ENCODE peak calls at places on chromosomes 13 and 19, in four cellular contexts. A is stimulated activated CD4-positive, alpha-beta T cell treated with anti-CD3 and anti-CD28 coated beads, TNF-alpha, amount 100 ng/mL, for 1 hour; V is M059J; R is NCI-H510A. H is an unnamed sample.

GRCh38 chr13:109595466-109595865 is 190.9 kb downstream of the IRS2 start:
- DNase-seq in A (no peak), V (no peak), R (no peak), H (no peak)

GRCh38 chr19:18437481-18438330 is at the start of gene ISYNA1:
- DNase-seq in A (no peak), V (no peak), R (no peak), H (no peak)

GRCh38 chr13:98416408-98416807 is 160.5 kb downstream of the STK24 start:
- DNase-seq in R (peak; percentile 91), A (no peak), V (no peak), H (no peak)

GRCh38 chr19:40298026-40298425 is 12.9 kb upstream of the AKT2 start:
- DNase-seq in R (no peak), V (no peak), A (no peak), H (no peak)

GRCh38 chr19:33795370-33796163 is 1.1 kb upstream of the KCTD15 start:
- DNase-seq in A (peak; percentile 49), R (peak; percentile 77), V (peak; percentile 90), H (no peak)

GRCh38 chr19:18292460-18292809 is 11.0 kb upstream of the JUND start:
- DNase-seq in V (no peak), A (no peak), R (no peak), H (no peak)

GRCh38 chr13:44576396-44577235 is 486 bp upstream of the TSC22D1 start:
- DNase-seq in A (peak; percentile 34), R (no peak), V (no peak), H (no peak)

GRCh38 chr13:29498426-29499040 is 97.0 kb downstream of the SLC7A1 start:
- DNase-seq in V (no peak), R (no peak), A (no peak), H (no peak)

GRCh38 chr19:29923653-29924052 is 18.4 kb upstream of the URI1 start:
- DNase-seq in R (no peak), V (peak; percentile 7), A (no peak), H (no peak)

GRCh38 chr19:39430675-39431593 is 4.8 kb downstream of the RPS16 start:
- DNase-seq in V (peak; percentile 92), A (no peak), R (peak; percentile 34), H (peak; percentile 88)

GRCh38 chr13:28557725-28558124 is 62.8 kb upstream of the FLT1 start:
- DNase-seq in V (no peak), A (no peak), R (no peak), H (no peak)

GRCh38 chr19:6737873-6738725 is 719 bp upstream of the GPR108 start:
- DNase-seq in R (peak; percentile 99), V (peak; percentile 81), A (peak; percentile 58), H (peak; percentile 44)

GRCh38 chr19:41407271-41407670 is 9.7 kb downstream of the BCKDHA start:
- DNase-seq in V (no peak), A (no peak), R (no peak), H (peak; percentile 71)

GRCh38 chr19:57437931-57438330 is 2.8 kb downstream of the ZNF749 start:
- DNase-seq in A (no peak), R (no peak), V (no peak), H (no peak)

GRCh38 chr13:45705936-45706335 is 3.8 kb downstream of the CBY2 start:
- DNase-seq in A (no peak), V (no peak), R (no peak), H (no peak)

GRCh38 chr19:10601999-10602329 is 14.9 kb upstream of the AP1M2 start:
- DNase-seq in V (no peak), R (no peak), A (no peak), H (no peak)

GRCh38 chr13:90896022-90896421 is 451.5 kb upstream of the MIR17HG start:
- DNase-seq in V (no peak), R (no peak), A (no peak), H (no peak)

GRCh38 chr19:11479470-11480080 is 1.3 kb downstream of the ELAVL3 start:
- DNase-seq in A (no peak), V (no peak), R (no peak), H (no peak)

GRCh38 chr19:10602330-10603083 is 15.4 kb upstream of the AP1M2 start:
- DNase-seq in A (peak; percentile 91), R (peak; percentile 35), V (peak; percentile 62), H (no peak)

H was measured in SIG-M5.